ENCODE peak calls at places on chromosomes 4 and X, in ten cellular contexts. O is astrocyte of the spinal cord, N is fibroblast of pulmonary artery, B is AG04450, D is kidney, J is mucosa of descending colon, X is HFF-Myc, R is lower leg skin, Y is GM23338, C is endodermal cell. E is an unnamed sample.

GRCh38 chrX:48498374-48498809 is 10.4 kb upstream of the PORCN start:
- DNase-seq in O (peak), N (peak), B (no peak), D (no peak), J (no peak), X (no peak), R (no peak), Y (no peak), C (no peak), E (peak)

GRCh38 chr4:83217721-83218522 is 66.7 kb downstream of the COQ2 start:
- DNase-seq in O (no peak), N (no peak), B (no peak), D (no peak), J (peak), X (no peak), R (no peak), Y (no peak), C (no peak), E (no peak)

GRCh38 chr4:85544751-85545150 is 69.8 kb downstream of the ARHGAP24 start:
- DNase-seq in O (no peak), N (no peak), B (no peak), D (no peak), J (no peak), X (no peak), R (no peak), Y (no peak), C (no peak), E (no peak)

GRCh38 chr4:19025031-19025430 is 1003.5 kb upstream of the LCORL start:
- DNase-seq in O (no peak), N (no peak), B (no peak), D (no peak), J (no peak), X (no peak), R (no peak), Y (no peak), C (no peak), E (no peak)

GRCh38 chr4:6450709-6451108 is 21.7 kb downstream of the PPP2R2C start:
- DNase-seq in O (no peak), N (no peak), B (no peak), D (no peak), J (no peak), X (no peak), R (no peak), Y (no peak), C (no peak), E (no peak)

GRCh38 chr4:136687596-136687995 is 844.7 kb downstream of the PCDH18 start:
- DNase-seq in O (no peak), N (no peak), B (no peak), D (peak), J (no peak), X (no peak), R (no peak), Y (no peak), C (no peak), E (no peak)

GRCh38 chr4:111360906-111361305 is 738.0 kb upstream of the PITX2 start:
- DNase-seq in O (no peak), N (no peak), B (no peak), D (no peak), J (no peak), X (no peak), R (no peak), Y (no peak), C (no peak), E (no peak)

GRCh38 chr4:187227907-187228699 is 504.4 kb upstream of the FAT1 start:
- DNase-seq in O (peak), N (no peak), B (no peak), D (no peak), J (no peak), X (no peak), R (no peak), Y (no peak), C (no peak), E (no peak)

GRCh38 chr4:3481113-3481531 is 18.0 kb downstream of the DOK7 start:
- DNase-seq in O (no peak), N (no peak), B (no peak), D (no peak), J (no peak), X (no peak), R (no peak), Y (no peak), C (peak), E (no peak)

GRCh38 chr4:57131849-57132745 is 21.9 kb upstream of the IGFBP7 start:
- DNase-seq in O (peak), N (peak), B (no peak), D (no peak), J (peak), X (no peak), R (peak), Y (peak), C (peak), E (no peak)

GRCh38 chr4:103423261-103423660 is 225.1 kb upstream of the CENPE start:
- DNase-seq in O (no peak), N (no peak), B (no peak), D (no peak), J (no peak), X (no peak), R (no peak), Y (no peak), C (no peak), E (no peak)

DNA sequence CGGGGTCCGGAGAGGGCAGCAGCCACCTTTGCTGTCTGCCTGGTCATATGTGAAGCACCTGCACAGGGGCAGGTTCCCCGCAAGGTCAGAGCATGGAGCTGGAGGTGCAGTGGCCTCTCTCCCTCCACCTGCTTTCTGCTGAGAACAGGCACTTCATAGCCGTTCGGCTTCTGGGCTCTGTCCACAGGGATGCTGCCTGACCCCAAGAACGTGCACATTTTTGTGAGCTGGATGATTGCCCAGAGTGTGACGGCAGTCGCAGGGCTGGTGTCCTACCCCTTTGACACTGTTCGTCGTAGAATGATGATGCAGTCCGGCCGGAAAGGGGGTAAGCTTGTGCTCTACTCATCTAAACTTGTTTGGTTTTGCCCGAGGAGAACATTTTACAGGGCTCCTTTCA is 2.5 kb downstream of the SLC25A4 start:
- DNase-seq in O (no peak), N (no peak), B (no peak), D (peak), J (no peak), X (no peak), R (no peak), Y (no peak), C (no peak), E (no peak)
- TF ChIP-seq CTCF in O (no peak), N (no peak), B (no peak), D (no peak), J (no peak), X (no peak), R (no peak), Y (no peak), C (no peak), E (no peak)

DNA sequence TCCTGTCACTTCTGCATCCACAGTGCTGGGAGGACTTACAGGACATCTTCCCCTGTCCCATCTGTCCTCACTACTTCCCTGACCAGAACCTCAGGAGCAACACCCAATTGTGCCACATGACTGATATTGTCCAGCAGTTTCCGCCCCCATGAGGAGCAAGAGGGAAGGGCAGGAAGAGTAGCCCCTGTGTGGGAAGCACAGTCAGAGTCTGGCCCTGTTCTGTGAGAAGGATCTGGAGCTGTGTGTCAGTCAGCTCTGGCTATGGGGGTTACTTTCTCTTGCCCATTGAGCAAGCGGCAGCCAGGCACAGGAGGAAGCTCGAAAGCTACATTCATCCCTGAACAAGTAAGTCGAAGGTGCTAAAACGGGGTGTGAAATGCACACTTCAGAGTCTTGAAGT is 14.8 kb upstream of the TRIM60 start:
- DNase-seq in O (no peak), N (peak), B (no peak), D (no peak), J (no peak), X (no peak), R (no peak), Y (peak), C (peak), E (no peak)
- TF ChIP-seq CTCF in O (no peak), N (peak), B (peak), D (no peak), J (no peak), X (peak), R (no peak), Y (peak), C (peak), E (peak)

GRCh38 chr4:141346144-141346543 is 125.4 kb downstream of the ZNF330 start:
- DNase-seq in O (peak), N (peak), B (peak), D (no peak), J (peak), X (peak), R (no peak), Y (peak), C (no peak), E (no peak)
- TF ChIP-seq CTCF in O (peak), N (peak), B (peak), D (peak), J (no peak), X (peak), R (no peak), Y (peak), C (peak), E (peak)

GRCh38 chr4:38037627-38038026 is 77.4 kb downstream of the PTTG2 start:
- DNase-seq in O (no peak), N (no peak), B (no peak), D (no peak), J (no peak), X (no peak), R (no peak), Y (no peak), C (no peak), E (no peak)

GRCh38 chr4:38044060-38044459 is 83.9 kb downstream of the PTTG2 start:
- DNase-seq in O (no peak), N (no peak), B (no peak), D (no peak), J (no peak), X (no peak), R (no peak), Y (no peak), C (no peak), E (no peak)

GRCh38 chr4:38036548-38036947 is 76.3 kb downstream of the PTTG2 start:
- DNase-seq in O (no peak), N (no peak), B (no peak), D (no peak), J (no peak), X (no peak), R (no peak), Y (no peak), C (no peak), E (no peak)

GRCh38 chr4:38034986-38035882 is 75.0 kb downstream of the PTTG2 start:
- DNase-seq in O (peak), N (peak), B (peak), D (no peak), J (peak), X (peak), R (peak), Y (peak), C (no peak), E (no peak)

DNA sequence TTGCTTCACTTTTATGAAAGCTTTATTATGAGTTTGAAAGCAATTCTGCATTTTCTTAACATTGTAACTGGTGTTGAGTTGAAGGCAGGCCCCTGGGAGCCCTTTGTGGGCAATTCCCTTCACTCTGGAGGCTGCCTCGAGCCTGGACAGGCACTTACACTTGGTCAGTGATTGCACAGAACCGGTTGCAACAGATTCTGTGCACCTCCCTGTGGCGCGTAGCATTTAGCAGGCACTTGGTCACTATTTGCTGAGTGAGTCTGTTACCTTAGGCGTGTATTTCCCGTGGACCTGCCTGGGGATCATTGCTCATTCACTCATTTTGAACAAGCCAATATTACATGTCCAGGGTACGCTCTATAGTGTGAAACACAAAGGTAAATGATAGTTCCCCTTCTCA is 80.4 kb downstream of the PTTG2 start:
- DNase-seq in O (no peak), N (no peak), B (no peak), D (no peak), J (no peak), X (no peak), R (no peak), Y (no peak), C (no peak), E (no peak)
- TF ChIP-seq CTCF in O (no peak), N (no peak), B (no peak), D (no peak), J (no peak), X (no peak), R (no peak), Y (no peak), C (no peak), E (no peak)

DNA sequence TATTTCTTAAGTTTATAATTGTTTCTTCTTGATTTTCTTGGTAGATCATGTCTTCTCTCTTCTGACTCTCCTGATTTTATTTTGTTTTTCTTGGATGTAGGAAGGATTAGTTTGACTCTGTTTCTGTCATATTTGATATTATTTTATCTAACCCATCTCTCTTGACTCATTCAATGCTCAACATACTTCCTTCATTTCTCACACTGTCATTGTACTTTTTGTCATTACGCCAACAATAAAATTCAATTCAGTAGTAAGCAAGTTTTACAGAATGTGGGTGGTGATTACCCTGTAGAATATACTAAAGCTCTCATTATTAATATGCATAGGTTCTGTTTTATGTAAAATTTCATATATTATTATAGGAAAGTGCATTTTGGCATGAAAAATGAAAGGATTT is 1303.0 kb upstream of the AGA start:
- DNase-seq in O (no peak), N (no peak), B (no peak), D (no peak), J (no peak), X (no peak), R (no peak), Y (no peak), C (no peak), E (no peak)
- TF ChIP-seq CTCF in O (no peak), N (no peak), B (no peak), D (no peak), J (no peak), X (no peak), R (no peak), Y (no peak), C (no peak), E (no peak)

GRCh38 chrX:8849945-8850344 is 48.8 kb upstream of the FAM9A start:
- DNase-seq in O (no peak), N (no peak), B (no peak), D (no peak), J (no peak), X (no peak), R (no peak), Y (peak), C (no peak), E (no peak)
- TF ChIP-seq CTCF in O (peak), N (peak), B (no peak), D (no peak), J (no peak), X (peak), R (no peak), Y (no peak), C (peak), E (peak)

GRCh38 chrX:17692709-17693346 is 44.5 kb upstream of the SCML1 start:
- DNase-seq in O (peak), N (peak), B (peak), D (no peak), J (no peak), X (peak), R (no peak), Y (peak), C (peak), E (no peak)

GRCh38 chrX:17687648-17688047 is 49.6 kb upstream of the SCML1 start:
- DNase-seq in O (no peak), N (no peak), B (no peak), D (no peak), J (no peak), X (no peak), R (no peak), Y (no peak), C (no peak), E (no peak)

GRCh38 chrX:17685026-17685425 is 52.3 kb upstream of the SCML1 start:
- DNase-seq in O (no peak), N (no peak), B (no peak), D (no peak), J (no peak), X (no peak), R (no peak), Y (no peak), C (no peak), E (no peak)

DNA sequence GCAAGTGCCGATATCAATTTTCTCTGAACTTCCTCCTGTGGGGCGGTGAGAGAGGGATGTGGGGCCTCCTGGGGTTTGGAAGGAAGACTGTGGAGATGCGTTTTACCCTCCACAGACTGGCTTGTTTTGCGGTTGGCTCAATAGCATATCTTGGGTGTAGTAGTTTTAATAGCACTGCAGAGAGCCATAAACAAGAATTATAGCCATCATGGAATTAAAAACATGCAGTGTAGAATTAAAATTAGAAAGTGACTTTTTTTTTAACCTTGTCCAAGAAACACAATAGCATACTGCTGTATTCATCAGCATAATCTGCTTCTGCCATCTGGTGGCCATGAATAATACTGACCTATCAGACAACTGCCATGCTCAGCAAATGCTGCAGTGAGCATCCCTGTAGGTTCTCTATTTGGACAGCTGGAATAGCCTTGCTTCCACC is 47.3 kb upstream of the SCML1 start:
- DNase-seq in O (peak), N (peak), B (peak), D (no peak), J (peak), X (peak), R (peak), Y (peak), C (peak), E (no peak)
- TF ChIP-seq CTCF in O (peak), N (peak), B (peak), D (peak), J (no peak), X (peak), R (no peak), Y (peak), C (peak), E (peak)

GRCh38 chr4:129972257-129972656 is 876.3 kb downstream of the C4orf33 start:
- DNase-seq in O (no peak), N (no peak), B (no peak), D (no peak), J (no peak), X (no peak), R (no peak), Y (peak), C (peak), E (no peak)
- TF ChIP-seq CTCF in O (no peak), N (no peak), B (no peak), D (no peak), J (no peak), X (no peak), R (no peak), Y (peak), C (peak), E (peak)

E was measured in chondrocyte.